ENCODE peak calls at places on chromosome 7, in ten cellular contexts. F is NCI-H1105 treated with DMSO at 0.1 percent for 48 hours; R is stimulated activated CD4-positive, alpha-beta T cell treated with anti-CD3 and anti-CD28 coated beads, Interleukin-15, amount 100 ng/mL, for 24 hours; E is renal cortical epithelial cell; D is lung; P is A172; Z is ecto neural progenitor cell; A is ovary; Q is activated naive CD4-positive, alpha-beta T cell treated with Interleukin-2 at 50 U/mL for 16 hours; H is AG08395. N is an unnamed sample.

GRCh38 chr7:100465702-100466311 is 1.7 kb upstream of the SPACDR start:
- DNase-seq in F (peak; percentile 63), Z (peak; percentile 73), R (no peak), P (peak; percentile 81), A (peak; percentile 78), D (peak; percentile 59), E (peak; percentile 57), H (peak; percentile 91), Q (no peak), N (peak; percentile 80)

GRCh38 chr7:141754939-141755338 is 9.0 kb upstream of the TAS2R3 start:
- DNase-seq in A (no peak), P (no peak), H (peak; percentile 24), F (no peak), Q (no peak), Z (no peak), E (peak; percentile 9), R (peak; percentile 7), D (no peak), N (peak; percentile 38)

GRCh38 chr7:69768986-69769595 is 170.8 kb downstream of the AUTS2 start:
- DNase-seq in F (no peak), A (no peak), Z (no peak), P (no peak), H (no peak), D (no peak), E (no peak), R (no peak), Q (no peak), N (no peak)

GRCh38 chr7:2640858-2641257 is 9.1 kb downstream of the TTYH3 start:
- DNase-seq in A (no peak), Z (no peak), H (no peak), E (no peak), D (no peak), R (no peak), Q (no peak), P (peak; percentile 60), F (no peak), N (no peak)

GRCh38 chr7:121034929-121035328 is 46.4 kb downstream of the CPED1 start:
- DNase-seq in H (no peak), D (no peak), E (no peak), Z (no peak), Q (no peak), F (no peak), P (no peak), R (no peak), A (no peak), N (no peak)

GRCh38 chr7:110084177-110084807 is 1006.6 kb upstream of the LRRN3 start:
- DNase-seq in Q (no peak), D (no peak), A (no peak), F (peak; percentile 16), H (no peak), Z (no peak), E (no peak), R (no peak), P (no peak), N (no peak)

GRCh38 chr7:5363729-5364128 is 59.9 kb downstream of the TNRC18 start:
- DNase-seq in Z (no peak), Q (peak; percentile 8), H (no peak), A (no peak), R (peak; percentile 32), E (no peak), F (no peak), P (no peak), D (no peak), N (no peak)

GRCh38 chr7:36283171-36283570 is 106.5 kb upstream of the ANLN start:
- DNase-seq in Q (peak; percentile 7), E (no peak), P (no peak), R (peak; percentile 20), H (no peak), A (no peak), Z (no peak), D (no peak), F (no peak), N (no peak)

GRCh38 chr7:157501576-157501975 is 164.8 kb downstream of the DNAJB6 start:
- DNase-seq in H (no peak), A (no peak), Z (no peak), P (no peak), Q (peak; percentile 50), R (peak; percentile 60), E (no peak), F (no peak), D (no peak), N (peak; percentile 10)

N was measured in H9.